ENCODE peak calls at places on chromosomes 7 and 10, in five cellular contexts. E, U, P, H and D are unnamed samples. For H3K36me3, the result is how much of the 10 kb centered on the place peaks cover.

GRCh38 chr10:98041352-98042043 is 11.1 kb upstream of the CRTAC1 start:
- DNase-seq in E (peak), U (peak), P (peak), H (peak), D (peak)

GRCh38 chr10:5023126-5023701 is 19.6 kb upstream of the AKR1C2 start:
- DNase-seq in E (no peak), U (no peak), P (no peak), H (no peak), D (no peak)

GRCh38 chr7:154841731-154842331 is 161.1 kb downstream of the PAXIP1 start:
- DNase-seq in E (no peak), U (no peak), P (no peak), H (peak), D (no peak)

GRCh38 chr10:42875792-42876191 is 93.2 kb downstream of the BMS1 start:
- DNase-seq in E (no peak), U (no peak), P (no peak), H (peak), D (no peak)

GRCh38 chr7:7175075-7175695 is 7.2 kb upstream of the C1GALT1 start:
- DNase-seq in E (no peak), U (no peak), P (no peak), H (no peak), D (no peak)

GRCh38 chr7:42198296-42198695 is 38.7 kb downstream of the GLI3 start:
- DNase-seq in E (no peak), U (no peak), P (no peak), H (no peak), D (no peak)

GRCh38 chr10:18229839-18230238 is 89.6 kb downstream of the CACNB2 start:
- DNase-seq in E (no peak), U (no peak), P (no peak), H (no peak), D (no peak)

GRCh38 chr10:97915761-97916160 is 66.1 kb downstream of the GOLGA7B start:
- DNase-seq in E (no peak), U (no peak), P (no peak), H (no peak), D (no peak)

GRCh38 chr10:103896225-103896624 is 21.8 kb downstream of the STN1 start:
- DNase-seq in E (no peak), U (no peak), P (no peak), H (no peak), D (no peak)

GRCh38 chr7:112594397-112594796 is 113.6 kb downstream of the LSMEM1 start:
- DNase-seq in E (no peak), U (no peak), P (no peak), H (peak), D (no peak)

GRCh38 chr7:2667843-2668242 is 20.2 kb upstream of the AMZ1 start:
- DNase-seq in E (no peak), U (no peak), P (no peak), H (no peak), D (no peak)

GRCh38 chr10:48468866-48469511 is 135.9 kb downstream of the ARHGAP22 start:
- DNase-seq in E (no peak), U (peak), P (no peak), H (no peak), D (no peak)
- H3K36me3 ChIP-seq in E (under half), U (under half), P (under half), H (under half), D (under half)

DNA sequence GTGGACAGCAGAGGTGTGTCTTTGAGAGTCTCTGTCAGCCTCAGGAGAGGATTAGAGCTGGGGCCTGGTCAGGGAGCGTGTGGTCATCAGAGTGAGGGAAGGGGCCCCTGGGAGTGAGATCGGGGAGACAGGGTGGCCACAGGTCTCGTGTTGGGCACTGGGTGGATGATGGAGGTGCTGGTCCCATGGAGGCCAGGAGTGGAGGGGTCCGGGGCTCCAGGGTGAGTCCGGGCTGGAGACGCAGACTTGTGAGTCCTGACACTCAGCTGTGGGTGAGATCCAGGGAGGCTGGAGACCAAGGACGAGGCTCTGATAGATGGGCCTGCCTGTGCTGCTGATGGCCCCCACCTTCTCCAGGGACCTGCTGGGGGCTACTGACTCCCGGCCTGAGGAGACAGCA is 88.6 kb downstream of the DYNC2I1 start:
- DNase-seq in E (no peak), U (no peak), P (no peak), H (no peak), D (no peak)
- H3K36me3 ChIP-seq in E (under half), U (half or more), P (under half), H (under half), D (half or more)

GRCh38 chr7:157177333-157177993 is 38.7 kb downstream of the UBE3C start:
- DNase-seq in E (no peak), U (no peak), P (no peak), H (no peak), D (no peak)
- H3K36me3 ChIP-seq in E (under half), U (half or more), P (half or more), H (half or more), D (half or more)

GRCh38 chr10:80163741-80164341 is 31.3 kb downstream of the PLAC9 start:
- DNase-seq in E (no peak), U (peak), P (no peak), H (no peak), D (peak)
- H3K36me3 ChIP-seq in E (under half), U (under half), P (half or more), H (under half), D (under half)